ENCODE peak calls at places on chromosomes 11 and 22, in eight cellular contexts. One of them, this sample, is unnamed.

GRCh38 chr11:68798221-68798813 is 43.4 kb downstream of the CPT1A start:
- DNase-seq in heart left ventricle: no peak
- DNase-seq in iPS-NIHi11: peak; percentile 81
- DNase-seq in stimulated activated CD4-positive, alpha-beta T cell treated with anti-CD3 and anti-CD28 coated beads, Interleukin-12 subunit alpha, Interleukin-12 subunit beta, amount 100 ng/mL, for 48 hours: peak; percentile 34
- DNase-seq in NCI-H2029 treated with DMSO at 0.1 percent for 48 hours: no peak
- DNase-seq in activated CD4-positive, alpha-beta T cell treated with anti-CD3 and anti-CD28 coated beads, Interleukin-2, amount 50 U/mL, for 24 hours: peak; percentile 24
- DNase-seq in stimulated activated CD8-positive, alpha-beta memory T cell treated with anti-CD3 and anti-CD28 coated beads, Interleukin-15, amount 100 ng/mL, for 24 hours: peak; percentile 20
- DNase-seq in hypothalamus: no peak
- DNase-seq in this sample: no peak

GRCh38 chr11:67651976-67652895 is 1.7 kb upstream of the ACY3 start:
- DNase-seq in heart left ventricle: peak; percentile 3
- DNase-seq in iPS-NIHi11: no peak
- DNase-seq in stimulated activated CD4-positive, alpha-beta T cell treated with anti-CD3 and anti-CD28 coated beads, Interleukin-12 subunit alpha, Interleukin-12 subunit beta, amount 100 ng/mL, for 48 hours: no peak
- DNase-seq in NCI-H2029 treated with DMSO at 0.1 percent for 48 hours: no peak
- DNase-seq in activated CD4-positive, alpha-beta T cell treated with anti-CD3 and anti-CD28 coated beads, Interleukin-2, amount 50 U/mL, for 24 hours: no peak
- DNase-seq in stimulated activated CD8-positive, alpha-beta memory T cell treated with anti-CD3 and anti-CD28 coated beads, Interleukin-15, amount 100 ng/mL, for 24 hours: no peak
- DNase-seq in hypothalamus: no peak
- DNase-seq in this sample: no peak

GRCh38 chr11:88231894-88232482 is 56.7 kb upstream of the RAB38 start:
- DNase-seq in heart left ventricle: no peak
- DNase-seq in iPS-NIHi11: peak; percentile 65
- DNase-seq in stimulated activated CD4-positive, alpha-beta T cell treated with anti-CD3 and anti-CD28 coated beads, Interleukin-12 subunit alpha, Interleukin-12 subunit beta, amount 100 ng/mL, for 48 hours: peak; percentile 2
- DNase-seq in NCI-H2029 treated with DMSO at 0.1 percent for 48 hours: no peak
- DNase-seq in activated CD4-positive, alpha-beta T cell treated with anti-CD3 and anti-CD28 coated beads, Interleukin-2, amount 50 U/mL, for 24 hours: no peak
- DNase-seq in stimulated activated CD8-positive, alpha-beta memory T cell treated with anti-CD3 and anti-CD28 coated beads, Interleukin-15, amount 100 ng/mL, for 24 hours: no peak
- DNase-seq in hypothalamus: no peak
- DNase-seq in this sample: no peak

GRCh38 chr11:122287401-122287800 is 171.4 kb upstream of the BLID start:
- DNase-seq in heart left ventricle: no peak
- DNase-seq in iPS-NIHi11: no peak
- DNase-seq in stimulated activated CD4-positive, alpha-beta T cell treated with anti-CD3 and anti-CD28 coated beads, Interleukin-12 subunit alpha, Interleukin-12 subunit beta, amount 100 ng/mL, for 48 hours: no peak
- DNase-seq in NCI-H2029 treated with DMSO at 0.1 percent for 48 hours: no peak
- DNase-seq in activated CD4-positive, alpha-beta T cell treated with anti-CD3 and anti-CD28 coated beads, Interleukin-2, amount 50 U/mL, for 24 hours: no peak
- DNase-seq in stimulated activated CD8-positive, alpha-beta memory T cell treated with anti-CD3 and anti-CD28 coated beads, Interleukin-15, amount 100 ng/mL, for 24 hours: no peak
- DNase-seq in hypothalamus: no peak
- DNase-seq in this sample: no peak

GRCh38 chr22:32020117-32020516 is 22.9 kb upstream of the SLC5A1 start:
- DNase-seq in heart left ventricle: no peak
- DNase-seq in iPS-NIHi11: no peak
- DNase-seq in stimulated activated CD4-positive, alpha-beta T cell treated with anti-CD3 and anti-CD28 coated beads, Interleukin-12 subunit alpha, Interleukin-12 subunit beta, amount 100 ng/mL, for 48 hours: no peak
- DNase-seq in NCI-H2029 treated with DMSO at 0.1 percent for 48 hours: no peak
- DNase-seq in activated CD4-positive, alpha-beta T cell treated with anti-CD3 and anti-CD28 coated beads, Interleukin-2, amount 50 U/mL, for 24 hours: no peak
- DNase-seq in stimulated activated CD8-positive, alpha-beta memory T cell treated with anti-CD3 and anti-CD28 coated beads, Interleukin-15, amount 100 ng/mL, for 24 hours: no peak
- DNase-seq in hypothalamus: no peak
- DNase-seq in this sample: no peak

GRCh38 chr11:76579047-76579751 is 91.3 kb downstream of the LRRC32 start:
- DNase-seq in heart left ventricle: peak; percentile 82
- DNase-seq in iPS-NIHi11: no peak
- DNase-seq in stimulated activated CD4-positive, alpha-beta T cell treated with anti-CD3 and anti-CD28 coated beads, Interleukin-12 subunit alpha, Interleukin-12 subunit beta, amount 100 ng/mL, for 48 hours: no peak
- DNase-seq in NCI-H2029 treated with DMSO at 0.1 percent for 48 hours: no peak
- DNase-seq in activated CD4-positive, alpha-beta T cell treated with anti-CD3 and anti-CD28 coated beads, Interleukin-2, amount 50 U/mL, for 24 hours: no peak
- DNase-seq in stimulated activated CD8-positive, alpha-beta memory T cell treated with anti-CD3 and anti-CD28 coated beads, Interleukin-15, amount 100 ng/mL, for 24 hours: no peak
- DNase-seq in hypothalamus: no peak
- DNase-seq in this sample: no peak

GRCh38 chr11:2039198-2039759 is 41.6 kb upstream of the H19 start:
- DNase-seq in heart left ventricle: no peak
- DNase-seq in iPS-NIHi11: no peak
- DNase-seq in stimulated activated CD4-positive, alpha-beta T cell treated with anti-CD3 and anti-CD28 coated beads, Interleukin-12 subunit alpha, Interleukin-12 subunit beta, amount 100 ng/mL, for 48 hours: no peak
- DNase-seq in NCI-H2029 treated with DMSO at 0.1 percent for 48 hours: no peak
- DNase-seq in activated CD4-positive, alpha-beta T cell treated with anti-CD3 and anti-CD28 coated beads, Interleukin-2, amount 50 U/mL, for 24 hours: no peak
- DNase-seq in stimulated activated CD8-positive, alpha-beta memory T cell treated with anti-CD3 and anti-CD28 coated beads, Interleukin-15, amount 100 ng/mL, for 24 hours: no peak
- DNase-seq in hypothalamus: no peak
- DNase-seq in this sample: no peak

GRCh38 chr22:42645938-42646568 is 3.1 kb downstream of the CYB5R3 start:
- DNase-seq in heart left ventricle: no peak
- DNase-seq in iPS-NIHi11: no peak
- DNase-seq in stimulated activated CD4-positive, alpha-beta T cell treated with anti-CD3 and anti-CD28 coated beads, Interleukin-12 subunit alpha, Interleukin-12 subunit beta, amount 100 ng/mL, for 48 hours: no peak
- DNase-seq in NCI-H2029 treated with DMSO at 0.1 percent for 48 hours: no peak
- DNase-seq in activated CD4-positive, alpha-beta T cell treated with anti-CD3 and anti-CD28 coated beads, Interleukin-2, amount 50 U/mL, for 24 hours: no peak
- DNase-seq in stimulated activated CD8-positive, alpha-beta memory T cell treated with anti-CD3 and anti-CD28 coated beads, Interleukin-15, amount 100 ng/mL, for 24 hours: no peak
- DNase-seq in hypothalamus: no peak
- DNase-seq in this sample: no peak

GRCh38 chr11:18934195-18934808 is 4.9 kb downstream of the MRGPRX1 start:
- DNase-seq in heart left ventricle: no peak
- DNase-seq in iPS-NIHi11: no peak
- DNase-seq in stimulated activated CD4-positive, alpha-beta T cell treated with anti-CD3 and anti-CD28 coated beads, Interleukin-12 subunit alpha, Interleukin-12 subunit beta, amount 100 ng/mL, for 48 hours: no peak
- DNase-seq in NCI-H2029 treated with DMSO at 0.1 percent for 48 hours: no peak
- DNase-seq in activated CD4-positive, alpha-beta T cell treated with anti-CD3 and anti-CD28 coated beads, Interleukin-2, amount 50 U/mL, for 24 hours: no peak
- DNase-seq in stimulated activated CD8-positive, alpha-beta memory T cell treated with anti-CD3 and anti-CD28 coated beads, Interleukin-15, amount 100 ng/mL, for 24 hours: no peak
- DNase-seq in hypothalamus: no peak
- DNase-seq in this sample: no peak

GRCh38 chr11:121524233-121524631 is 71.5 kb upstream of the SORL1-AS1 start:
- DNase-seq in heart left ventricle: no peak
- DNase-seq in iPS-NIHi11: no peak
- DNase-seq in stimulated activated CD4-positive, alpha-beta T cell treated with anti-CD3 and anti-CD28 coated beads, Interleukin-12 subunit alpha, Interleukin-12 subunit beta, amount 100 ng/mL, for 48 hours: no peak
- DNase-seq in NCI-H2029 treated with DMSO at 0.1 percent for 48 hours: peak; percentile 81
- DNase-seq in activated CD4-positive, alpha-beta T cell treated with anti-CD3 and anti-CD28 coated beads, Interleukin-2, amount 50 U/mL, for 24 hours: no peak
- DNase-seq in stimulated activated CD8-positive, alpha-beta memory T cell treated with anti-CD3 and anti-CD28 coated beads, Interleukin-15, amount 100 ng/mL, for 24 hours: no peak
- DNase-seq in hypothalamus: no peak
- DNase-seq in this sample: no peak

GRCh38 chr22:31212783-31213626 is 907 bp downstream of the LIMK2 start:
- DNase-seq in heart left ventricle: no peak
- DNase-seq in iPS-NIHi11: no peak
- DNase-seq in stimulated activated CD4-positive, alpha-beta T cell treated with anti-CD3 and anti-CD28 coated beads, Interleukin-12 subunit alpha, Interleukin-12 subunit beta, amount 100 ng/mL, for 48 hours: no peak
- DNase-seq in NCI-H2029 treated with DMSO at 0.1 percent for 48 hours: no peak
- DNase-seq in activated CD4-positive, alpha-beta T cell treated with anti-CD3 and anti-CD28 coated beads, Interleukin-2, amount 50 U/mL, for 24 hours: no peak
- DNase-seq in stimulated activated CD8-positive, alpha-beta memory T cell treated with anti-CD3 and anti-CD28 coated beads, Interleukin-15, amount 100 ng/mL, for 24 hours: no peak
- DNase-seq in hypothalamus: no peak
- DNase-seq in this sample: no peak

GRCh38 chr11:70072471-70073187 is 5.5 kb upstream of the ANO1 start:
- DNase-seq in heart left ventricle: no peak
- DNase-seq in iPS-NIHi11: peak; percentile 33
- DNase-seq in stimulated activated CD4-positive, alpha-beta T cell treated with anti-CD3 and anti-CD28 coated beads, Interleukin-12 subunit alpha, Interleukin-12 subunit beta, amount 100 ng/mL, for 48 hours: no peak
- DNase-seq in NCI-H2029 treated with DMSO at 0.1 percent for 48 hours: no peak
- DNase-seq in activated CD4-positive, alpha-beta T cell treated with anti-CD3 and anti-CD28 coated beads, Interleukin-2, amount 50 U/mL, for 24 hours: no peak
- DNase-seq in stimulated activated CD8-positive, alpha-beta memory T cell treated with anti-CD3 and anti-CD28 coated beads, Interleukin-15, amount 100 ng/mL, for 24 hours: no peak
- DNase-seq in hypothalamus: no peak
- DNase-seq in this sample: no peak

GRCh38 chr11:83863272-83863671 is 577.1 kb upstream of the CCDC90B start:
- DNase-seq in heart left ventricle: no peak
- DNase-seq in iPS-NIHi11: no peak
- DNase-seq in stimulated activated CD4-positive, alpha-beta T cell treated with anti-CD3 and anti-CD28 coated beads, Interleukin-12 subunit alpha, Interleukin-12 subunit beta, amount 100 ng/mL, for 48 hours: no peak
- DNase-seq in NCI-H2029 treated with DMSO at 0.1 percent for 48 hours: no peak
- DNase-seq in activated CD4-positive, alpha-beta T cell treated with anti-CD3 and anti-CD28 coated beads, Interleukin-2, amount 50 U/mL, for 24 hours: no peak
- DNase-seq in stimulated activated CD8-positive, alpha-beta memory T cell treated with anti-CD3 and anti-CD28 coated beads, Interleukin-15, amount 100 ng/mL, for 24 hours: no peak
- DNase-seq in hypothalamus: no peak
- DNase-seq in this sample: no peak

GRCh38 chr11:10622957-10623787 is 54.7 kb upstream of the LYVE1 start:
- DNase-seq in heart left ventricle: peak; percentile 73
- DNase-seq in iPS-NIHi11: no peak
- DNase-seq in stimulated activated CD4-positive, alpha-beta T cell treated with anti-CD3 and anti-CD28 coated beads, Interleukin-12 subunit alpha, Interleukin-12 subunit beta, amount 100 ng/mL, for 48 hours: no peak
- DNase-seq in NCI-H2029 treated with DMSO at 0.1 percent for 48 hours: no peak
- DNase-seq in activated CD4-positive, alpha-beta T cell treated with anti-CD3 and anti-CD28 coated beads, Interleukin-2, amount 50 U/mL, for 24 hours: no peak
- DNase-seq in stimulated activated CD8-positive, alpha-beta memory T cell treated with anti-CD3 and anti-CD28 coated beads, Interleukin-15, amount 100 ng/mL, for 24 hours: no peak
- DNase-seq in hypothalamus: no peak
- DNase-seq in this sample: peak; percentile 30

GRCh38 chr11:112756166-112756565 is 205.1 kb upstream of the NCAM1 start:
- DNase-seq in heart left ventricle: no peak
- DNase-seq in iPS-NIHi11: no peak
- DNase-seq in stimulated activated CD4-positive, alpha-beta T cell treated with anti-CD3 and anti-CD28 coated beads, Interleukin-12 subunit alpha, Interleukin-12 subunit beta, amount 100 ng/mL, for 48 hours: no peak
- DNase-seq in NCI-H2029 treated with DMSO at 0.1 percent for 48 hours: no peak
- DNase-seq in activated CD4-positive, alpha-beta T cell treated with anti-CD3 and anti-CD28 coated beads, Interleukin-2, amount 50 U/mL, for 24 hours: no peak
- DNase-seq in stimulated activated CD8-positive, alpha-beta memory T cell treated with anti-CD3 and anti-CD28 coated beads, Interleukin-15, amount 100 ng/mL, for 24 hours: no peak
- DNase-seq in hypothalamus: no peak
- DNase-seq in this sample: no peak

This sample was measured in gastrocnemius medialis.